ENCODE peak calls at places on chromosome 7, in four cellular contexts. G is HepG2, D is GM12878, I is H1. P is an unnamed sample.

GRCh38 chr7:78924581-78924980 is 528.9 kb downstream of the MAGI2 start:
- DNase-seq in G (no peak), D (no peak), I (no peak), P (peak; percentile 23)

GRCh38 chr7:10429031-10429430 is 544.6 kb upstream of the PHF14 start:
- DNase-seq in G (no peak), D (no peak), I (no peak), P (no peak)

GRCh38 chr7:36863901-36864701 is 139.8 kb upstream of the AOAH start:
- DNase-seq in G (peak; percentile 38), D (no peak), I (no peak), P (no peak)

GRCh38 chr7:64874114-64874513 is 29.0 kb upstream of the ZNF273 start:
- DNase-seq in G (no peak), D (no peak), I (no peak), P (no peak)

GRCh38 chr7:34087892-34088891 is 182.9 kb downstream of the BMPER start:
- DNase-seq in G (peak; percentile 16), D (no peak), I (peak; percentile 77), P (peak; percentile 64)

GRCh38 chr7:26944959-26945358 is 80.6 kb upstream of the SKAP2 start:
- DNase-seq in G (no peak), D (no peak), I (no peak), P (no peak)

GRCh38 chr7:15720849-15721471 is 34.5 kb upstream of the MEOX2 start:
- DNase-seq in G (peak; percentile 2), D (no peak), I (peak; percentile 50), P (peak; percentile 38)

GRCh38 chr7:29208410-29209250 is 14.1 kb downstream of the CHN2 start:
- DNase-seq in G (peak; percentile 97), D (no peak), I (no peak), P (no peak)

GRCh38 chr7:16695621-16696237 is 49.7 kb downstream of the BZW2 start:
- DNase-seq in G (peak; percentile 40), D (no peak), I (no peak), P (peak; percentile 57)

GRCh38 chr7:149771199-149771636 is 2.2 kb downstream of the ZNF467 start:
- DNase-seq in G (no peak), D (no peak), I (no peak), P (no peak)

GRCh38 chr7:143331179-143331825 is 15.4 kb downstream of the CLCN1 start:
- DNase-seq in G (no peak), D (no peak), I (no peak), P (no peak)

GRCh38 chr7:105402221-105403095 is 13.7 kb upstream of the SRPK2 start:
- DNase-seq in G (no peak), D (no peak), I (no peak), P (no peak)

GRCh38 chr7:35545831-35546230 is 149.1 kb downstream of the HERPUD2 start:
- DNase-seq in G (no peak), D (no peak), I (no peak), P (no peak)

GRCh38 chr7:114472896-114473512 is 58.4 kb downstream of the FOXP2 start:
- DNase-seq in G (no peak), D (no peak), I (no peak), P (no peak)
- TF ChIP-seq SUZ12 in G (no peak), D (no peak), I (no peak), P (no peak)

GRCh38 chr7:151254851-151255250 is 6.4 kb upstream of the SMARCD3 start:
- DNase-seq in G (no peak), D (no peak), I (no peak), P (no peak)

GRCh38 chr7:151252961-151253691 is 4.6 kb upstream of the SMARCD3 start:
- DNase-seq in G (no peak), D (no peak), I (peak; percentile 64), P (no peak)

GRCh38 chr7:151256410-151257045 is 8.0 kb upstream of the SMARCD3 start:
- DNase-seq in G (no peak), D (no peak), I (no peak), P (no peak)

GRCh38 chr7:151254316-151254715 is 5.8 kb upstream of the SMARCD3 start:
- DNase-seq in G (no peak), D (no peak), I (no peak), P (no peak)

GRCh38 chr7:151255390-151255789 is 6.9 kb upstream of the SMARCD3 start:
- DNase-seq in G (no peak), D (no peak), I (no peak), P (no peak)
- H3K27me3 ChIP-seq in G (peaks cover 15% of the 10 kb centered on the region), D (peaks cover 16% of the 10 kb centered on the region), I (peaks cover 17% of the 10 kb centered on the region), P (peaks cover 56% of the 10 kb centered on the region)

DNA sequence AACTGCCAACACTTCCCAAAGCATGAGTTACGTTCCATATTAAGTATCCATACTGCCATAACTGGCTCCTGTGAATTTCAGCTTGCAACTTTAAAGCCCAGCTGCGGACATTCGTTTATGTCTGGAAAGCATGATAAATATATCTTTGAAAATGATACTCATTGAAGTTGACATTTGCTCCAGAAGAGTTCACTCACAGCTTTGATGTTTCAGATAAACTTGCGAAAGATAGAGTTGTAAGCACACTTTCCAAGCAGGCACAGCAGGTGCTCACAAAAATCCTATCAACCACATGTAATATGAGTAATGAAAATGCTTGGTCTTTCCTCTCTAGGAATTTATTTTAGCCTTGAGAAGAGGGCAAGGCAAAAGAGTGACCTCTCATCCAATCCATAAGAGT is 4.5 kb downstream of the CHCHD3 start:
- DNase-seq in G (no peak), D (no peak), I (no peak), P (no peak)
- TF ChIP-seq SUZ12 in G (no peak), D (no peak), I (no peak), P (no peak)

DNA sequence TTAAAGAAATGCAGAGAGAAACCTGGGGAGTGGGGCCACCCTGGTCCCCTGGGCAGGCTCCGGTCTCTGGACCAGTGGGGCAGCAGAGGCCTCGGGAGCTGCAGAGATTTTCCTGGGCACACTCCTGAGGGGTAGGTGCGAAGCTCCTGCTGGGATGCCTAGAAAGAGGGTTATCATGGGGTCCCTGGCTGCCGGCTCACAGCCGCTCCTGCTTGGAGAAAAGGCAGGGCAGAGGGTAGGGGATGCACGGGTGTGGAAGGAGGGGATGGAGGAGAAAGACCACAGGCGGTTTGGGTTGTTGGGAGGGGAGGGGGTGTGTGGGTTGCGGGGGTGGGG is 166.6 kb downstream of the UBE2H start:
- DNase-seq in G (no peak), D (no peak), I (no peak), P (no peak)
- H3K27me3 ChIP-seq in G (peaks cover 18% of the 10 kb centered on the region), D (peaks cover 27% of the 10 kb centered on the region), I (peaks cover 87% of the 10 kb centered on the region), P (peaks cover 96% of the 10 kb centered on the region)